ENCODE peak calls at places on chromosomes 13 and 19, in five cellular contexts. One of them, this sample, is unnamed.

GRCh38 chr13:20997301-20998061 is 63.9 kb downstream of the LATS2 start:
- DNase-seq in breast epithelium: no peak
- DNase-seq in esophagus squamous epithelium: no peak
- DNase-seq in fibroblast of the aortic adventitia: peak; percentile 97
- DNase-seq in psoas muscle: no peak
- DNase-seq in this sample: peak; percentile 93

GRCh38 chr13:37919329-37919880 is 49.8 kb upstream of the TRPC4 start:
- DNase-seq in breast epithelium: no peak
- DNase-seq in esophagus squamous epithelium: no peak
- DNase-seq in fibroblast of the aortic adventitia: no peak
- DNase-seq in psoas muscle: no peak
- DNase-seq in this sample: no peak

GRCh38 chr13:98221234-98221633 is 44.2 kb upstream of the RNF113B start:
- DNase-seq in esophagus squamous epithelium: no peak
- DNase-seq in psoas muscle: no peak
- DNase-seq in breast epithelium: no peak
- DNase-seq in fibroblast of the aortic adventitia: peak; percentile 76
- DNase-seq in this sample: peak; percentile 38

GRCh38 chr13:93344048-93344447 is 117.4 kb downstream of the GPC6 start:
- DNase-seq in esophagus squamous epithelium: no peak
- DNase-seq in fibroblast of the aortic adventitia: no peak
- DNase-seq in psoas muscle: no peak
- DNase-seq in breast epithelium: no peak
- DNase-seq in this sample: no peak

GRCh38 chr19:38227272-38228004 is 3.4 kb upstream of the DPF1 start:
- DNase-seq in psoas muscle: no peak
- DNase-seq in breast epithelium: no peak
- DNase-seq in esophagus squamous epithelium: no peak
- DNase-seq in fibroblast of the aortic adventitia: no peak
- DNase-seq in this sample: no peak

GRCh38 chr19:43534811-43535761 is 2.1 kb downstream of the ZNF575 start:
- DNase-seq in esophagus squamous epithelium: no peak
- DNase-seq in fibroblast of the aortic adventitia: peak; percentile 63
- DNase-seq in psoas muscle: peak; percentile 72
- DNase-seq in breast epithelium: peak; percentile 64
- DNase-seq in this sample: peak; percentile 56

GRCh38 chr19:18098891-18099622 is 1.5 kb downstream of the MAST3 start:
- DNase-seq in breast epithelium: no peak
- DNase-seq in esophagus squamous epithelium: no peak
- DNase-seq in fibroblast of the aortic adventitia: no peak
- DNase-seq in psoas muscle: no peak
- DNase-seq in this sample: no peak

GRCh38 chr19:48445256-48445605 is 552 bp upstream of the GRWD1 start:
- DNase-seq in esophagus squamous epithelium: no peak
- DNase-seq in breast epithelium: no peak
- DNase-seq in psoas muscle: no peak
- DNase-seq in fibroblast of the aortic adventitia: peak; percentile 96
- DNase-seq in this sample: peak; percentile 94

GRCh38 chr19:45515081-45515624 is 7.9 kb downstream of the VASP start:
- DNase-seq in breast epithelium: no peak
- DNase-seq in psoas muscle: peak; percentile 37
- DNase-seq in fibroblast of the aortic adventitia: no peak
- DNase-seq in esophagus squamous epithelium: no peak
- DNase-seq in this sample: no peak

DNA sequence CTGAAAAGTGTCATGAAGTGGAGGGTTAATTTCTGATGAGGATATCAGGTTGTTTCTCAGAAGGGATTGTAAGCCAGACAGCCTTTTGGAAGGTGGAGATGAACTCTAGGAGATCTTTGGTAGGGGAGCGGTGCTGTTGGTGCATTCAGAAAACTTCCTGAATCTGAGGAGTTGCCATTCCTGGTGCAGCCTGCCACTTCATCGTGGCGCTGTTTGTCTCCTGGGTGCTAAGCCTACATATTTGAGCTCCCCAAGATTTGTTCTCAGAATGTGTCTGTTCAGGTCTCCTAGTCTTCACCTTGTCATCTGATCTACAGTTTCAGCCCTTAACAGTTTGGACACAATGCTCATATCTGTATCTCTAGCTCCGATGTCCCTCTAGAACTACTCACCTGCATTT is 285.6 kb downstream of the MTUS2 start:
- DNase-seq in fibroblast of the aortic adventitia: no peak
- DNase-seq in psoas muscle: no peak
- DNase-seq in esophagus squamous epithelium: no peak
- DNase-seq in breast epithelium: no peak
- DNase-seq in this sample: no peak
- TF ChIP-seq CTCF in fibroblast of the aortic adventitia: no peak
- TF ChIP-seq CTCF in psoas muscle: no peak
- TF ChIP-seq CTCF in esophagus squamous epithelium: no peak
- TF ChIP-seq CTCF in breast epithelium: no peak
- TF ChIP-seq CTCF in this sample: no peak

DNA sequence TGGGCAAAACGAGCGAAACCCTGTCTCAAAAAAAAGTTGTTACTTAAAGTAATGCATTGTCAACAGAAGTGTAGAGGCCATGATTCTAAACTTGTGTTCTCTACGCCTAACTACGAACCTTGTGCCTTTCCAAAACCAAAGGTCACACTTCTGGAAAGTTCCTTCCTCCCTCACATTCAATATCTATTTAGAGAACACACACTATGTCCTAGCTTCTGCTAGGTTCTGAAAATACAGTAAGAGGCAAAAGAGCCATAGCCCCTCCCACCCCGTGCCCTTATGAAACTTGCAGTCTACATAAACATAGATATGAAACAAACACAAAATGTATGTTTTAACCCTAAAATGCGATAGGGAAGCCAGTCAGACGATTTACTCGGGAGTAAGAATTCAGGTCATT is 36.4 kb downstream of the RNF6 start:
- DNase-seq in breast epithelium: no peak
- DNase-seq in psoas muscle: no peak
- DNase-seq in fibroblast of the aortic adventitia: no peak
- DNase-seq in esophagus squamous epithelium: no peak
- DNase-seq in this sample: no peak
- H3K4me3 ChIP-seq in breast epithelium: peak overlapping the region; percentile 92
- H3K4me3 ChIP-seq in psoas muscle: peak overlapping the region; percentile 79
- H3K4me3 ChIP-seq in fibroblast of the aortic adventitia: peak overlapping the region; percentile 73
- H3K4me3 ChIP-seq in esophagus squamous epithelium: peak overlapping the region; percentile 44
- H3K4me3 ChIP-seq in this sample: peak overlapping the region; percentile 66

DNA sequence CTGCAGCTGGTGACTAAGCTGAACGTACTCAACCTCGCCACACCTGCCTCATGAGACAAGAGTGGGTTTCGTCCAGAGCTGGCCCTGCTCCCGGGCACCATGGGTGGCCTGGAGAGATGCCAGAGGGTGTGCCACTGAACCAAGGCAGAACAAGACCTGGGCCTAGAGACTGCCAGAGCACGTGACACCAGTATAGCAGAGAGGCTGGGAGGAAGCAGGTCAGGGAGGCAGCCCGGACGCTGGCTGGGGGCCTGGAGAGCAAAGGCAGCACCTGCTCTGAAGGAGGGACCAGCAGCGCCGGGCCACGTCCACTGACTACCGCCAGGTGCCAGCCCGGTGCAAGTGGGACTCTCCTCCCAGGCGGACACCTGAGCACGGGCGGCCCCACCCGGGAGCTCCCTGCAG is 7.3 kb upstream of the C13orf46 start:
- DNase-seq in esophagus squamous epithelium: no peak
- DNase-seq in fibroblast of the aortic adventitia: no peak
- DNase-seq in breast epithelium: peak; percentile 81
- DNase-seq in psoas muscle: peak; percentile 27
- DNase-seq in this sample: no peak
- TF ChIP-seq CTCF in esophagus squamous epithelium: no peak
- TF ChIP-seq CTCF in fibroblast of the aortic adventitia: no peak
- TF ChIP-seq CTCF in breast epithelium: no peak
- TF ChIP-seq CTCF in psoas muscle: no peak
- TF ChIP-seq CTCF in this sample: no peak

DNA sequence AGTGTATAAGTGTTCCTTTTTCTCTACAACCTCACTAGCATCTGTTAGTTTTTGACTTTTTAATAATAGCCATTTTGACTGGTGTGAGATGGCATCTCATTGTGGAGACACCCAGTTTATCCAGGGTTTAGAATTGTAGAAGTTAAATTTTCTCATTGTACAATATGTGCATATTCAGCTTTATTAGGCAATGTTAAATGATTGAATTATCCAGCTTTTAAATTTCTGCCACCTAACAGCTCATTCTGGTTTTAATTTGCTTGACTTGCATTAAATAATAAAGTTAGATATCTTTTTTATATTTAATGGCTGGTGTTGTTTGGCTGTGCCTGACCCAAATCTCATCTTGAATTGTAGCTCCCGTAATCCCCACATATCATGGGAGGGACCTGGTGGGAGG is 46.7 kb upstream of the ZNF30 start:
- DNase-seq in fibroblast of the aortic adventitia: no peak
- DNase-seq in breast epithelium: no peak
- DNase-seq in psoas muscle: no peak
- DNase-seq in esophagus squamous epithelium: no peak
- DNase-seq in this sample: no peak
- H3K4me3 ChIP-seq in fibroblast of the aortic adventitia: no peak overlapping the region
- H3K4me3 ChIP-seq in breast epithelium: no peak overlapping the region
- H3K4me3 ChIP-seq in psoas muscle: no peak overlapping the region
- H3K4me3 ChIP-seq in esophagus squamous epithelium: no peak overlapping the region
- H3K4me3 ChIP-seq in this sample: no peak overlapping the region

GRCh38 chr13:108084840-108085239 is 130.5 kb downstream of the LIG4 start:
- DNase-seq in psoas muscle: no peak
- DNase-seq in esophagus squamous epithelium: no peak
- DNase-seq in breast epithelium: no peak
- DNase-seq in fibroblast of the aortic adventitia: no peak
- DNase-seq in this sample: no peak
- TF ChIP-seq CTCF in psoas muscle: no peak
- TF ChIP-seq CTCF in esophagus squamous epithelium: no peak
- TF ChIP-seq CTCF in breast epithelium: no peak
- TF ChIP-seq CTCF in fibroblast of the aortic adventitia: no peak
- TF ChIP-seq CTCF in this sample: no peak

This sample was measured in fibroblast of villous mesenchyme.